ENCODE peak calls at places on chromosome 13, in four cellular contexts. E is stimulated activated CD8-positive, alpha-beta memory T cell treated with anti-CD3 and anti-CD28 coated beads, Interleukin-4, amount 100 ng/mL, for 4 hours; H is NCI-H1105; R is HuH-7.5. L is an unnamed sample.

GRCh38 chr13:28991764-28992163 is 171.6 kb downstream of the MTUS2 start:
- DNase-seq in E (no peak), H (no peak), R (no peak), L (no peak)

GRCh38 chr13:76894401-76895110 is 8.4 kb upstream of the KCTD12 start:
- DNase-seq in E (no peak), H (no peak), R (no peak), L (no peak)

GRCh38 chr13:21074601-21075302 is 13.4 kb upstream of the LATS2 start:
- DNase-seq in E (no peak), H (no peak), R (no peak), L (no peak)

GRCh38 chr13:32362574-32362973 is 47.3 kb downstream of the BRCA2 start:
- DNase-seq in E (no peak), H (no peak), R (no peak), L (no peak)

GRCh38 chr13:33448889-33449288 is 163.3 kb upstream of the STARD13 start:
- DNase-seq in E (no peak), H (no peak), R (no peak), L (no peak)

GRCh38 chr13:100513987-100514670 is 74.5 kb downstream of the GGACT start:
- DNase-seq in E (no peak), H (no peak), R (no peak), L (peak; percentile 71)

GRCh38 chr13:32585625-32586021 is 629 bp upstream of the PDS5B start:
- DNase-seq in E (no peak), H (no peak), R (no peak), L (no peak)

GRCh38 chr13:49584771-49585182 is 581 bp downstream of the RCBTB1 start:
- DNase-seq in E (no peak), H (no peak), R (no peak), L (no peak)

GRCh38 chr13:61086052-61086451 is 329.6 kb downstream of the PCDH20 start:
- DNase-seq in E (no peak), H (no peak), R (no peak), L (no peak)

GRCh38 chr13:102295316-102296048 is 106.4 kb downstream of the FGF14 start:
- DNase-seq in E (no peak), H (no peak), R (no peak), L (no peak)

GRCh38 chr13:72221276-72221962 is 354.4 kb upstream of the DACH1 start:
- DNase-seq in E (no peak), H (no peak), R (peak; percentile 5), L (no peak)

GRCh38 chr13:76798037-76798436 is 88.2 kb downstream of the KCTD12 start:
- DNase-seq in E (no peak), H (no peak), R (no peak), L (no peak)

GRCh38 chr13:45782327-45783045 is 69.1 kb downstream of the SIAH3 start:
- DNase-seq in E (no peak), H (no peak), R (no peak), L (no peak)

GRCh38 chr13:22055259-22055658 is 384.4 kb downstream of the FGF9 start:
- DNase-seq in E (no peak), H (no peak), R (no peak), L (no peak)

GRCh38 chr13:88000239-88000638 is 329.1 kb downstream of the SLITRK5 start:
- DNase-seq in E (no peak), H (no peak), R (no peak), L (no peak)

GRCh38 chr13:109698779-109699178 is 87.6 kb downstream of the IRS2 start:
- DNase-seq in E (no peak), H (no peak), R (no peak), L (no peak)

GRCh38 chr13:109743706-109744453 is 42.5 kb downstream of the IRS2 start:
- DNase-seq in E (no peak), H (peak; percentile 23), R (no peak), L (no peak)

L was measured in NCI-H2107.